ENCODE peak calls at places on chromosomes 1 and 21, in seven cellular contexts. F, T, S, Z, C, H and B are unnamed samples.

GRCh38 chr1:196193891-196194559 is 414.2 kb downstream of the KCNT2 start:
- DNase-seq in F (no peak), T (no peak), S (no peak), Z (no peak), C (no peak), H (no peak), B (no peak)

GRCh38 chr1:110150330-110151174 is at the start of gene SLC6A17:
- DNase-seq in F (peak), T (no peak), S (peak), Z (no peak), C (no peak), H (no peak), B (no peak)

GRCh38 chr1:42815938-42816599 is 853 bp upstream of the ERMAP start:
- DNase-seq in F (peak), T (peak), S (peak), Z (no peak), C (no peak), H (no peak), B (no peak)

GRCh38 chr1:226293553-226293920 is 15.4 kb downstream of the LIN9 start:
- DNase-seq in F (no peak), T (no peak), S (no peak), Z (no peak), C (no peak), H (no peak), B (no peak)

GRCh38 chr21:15868940-15869339 is 139.2 kb downstream of the USP25 start:
- DNase-seq in F (no peak), T (no peak), S (no peak), Z (no peak), C (no peak), H (no peak), B (no peak)

GRCh38 chr1:177010246-177010825 is 154.2 kb downstream of the ASTN1 start:
- DNase-seq in F (no peak), T (no peak), S (no peak), Z (no peak), C (no peak), H (no peak), B (no peak)

GRCh38 chr1:101112051-101112770 is 86.6 kb upstream of the DPH5 start:
- DNase-seq in F (no peak), T (peak), S (peak), Z (peak), C (no peak), H (peak), B (peak)

GRCh38 chr1:188117436-188117835 is 1288.7 kb downstream of the PLA2G4A start:
- DNase-seq in F (no peak), T (no peak), S (no peak), Z (no peak), C (no peak), H (no peak), B (no peak)

GRCh38 chr1:93172778-93173177 is 7.4 kb downstream of the TMED5 start:
- DNase-seq in F (no peak), T (no peak), S (no peak), Z (no peak), C (no peak), H (no peak), B (no peak)

GRCh38 chr1:24111264-24111997 is 504 bp downstream of the MYOM3 start:
- DNase-seq in F (no peak), T (no peak), S (no peak), Z (no peak), C (no peak), H (no peak), B (no peak)

GRCh38 chr1:156641761-156642264 is at the start of gene BCAN:
- DNase-seq in F (peak), T (no peak), S (peak), Z (peak), C (no peak), H (no peak), B (no peak)

GRCh38 chr1:33132549-33132948 is 49.3 kb downstream of the TRIM62 start:
- DNase-seq in F (no peak), T (no peak), S (peak), Z (no peak), C (no peak), H (no peak), B (peak)

GRCh38 chr1:81693316-81693715 is 107.4 kb upstream of the ADGRL2 start:
- DNase-seq in F (no peak), T (no peak), S (no peak), Z (no peak), C (no peak), H (no peak), B (no peak)

GRCh38 chr1:92031281-92032110 is 1.7 kb downstream of the EPHX4 start:
- DNase-seq in F (no peak), T (no peak), S (no peak), Z (no peak), C (no peak), H (no peak), B (no peak)

GRCh38 chr1:9152535-9152934 is 23.6 kb upstream of the GPR157 start:
- DNase-seq in F (no peak), T (no peak), S (no peak), Z (no peak), C (no peak), H (peak), B (no peak)

GRCh38 chr1:52444465-52444864 is 40.1 kb downstream of the PRPF38A start:
- DNase-seq in F (no peak), T (no peak), S (no peak), Z (no peak), C (no peak), H (no peak), B (no peak)

GRCh38 chr1:20787775-20788488 is 825 bp upstream of the HP1BP3 start:
- DNase-seq in F (peak), T (no peak), S (no peak), Z (no peak), C (no peak), H (no peak), B (no peak)

GRCh38 chr1:153260980-153261792 is 1.7 kb downstream of the LORICRIN start:
- DNase-seq in F (peak), T (no peak), S (peak), Z (peak), C (peak), H (peak), B (no peak)

GRCh38 chr1:29631836-29632420 is 395.6 kb downstream of the PTPRU start:
- DNase-seq in F (no peak), T (no peak), S (no peak), Z (no peak), C (no peak), H (no peak), B (peak)

GRCh38 chr1:109198745-109199144 is 15.0 kb upstream of the SARS1 start:
- DNase-seq in F (no peak), T (no peak), S (no peak), Z (no peak), C (no peak), H (no peak), B (no peak)

GRCh38 chr1:54352755-54353154 is 53.4 kb downstream of the SSBP3 start:
- DNase-seq in F (no peak), T (no peak), S (no peak), Z (peak), C (no peak), H (no peak), B (no peak)

GRCh38 chr1:223870617-223871574 is 25.1 kb upstream of the TP53BP2 start:
- DNase-seq in F (peak), T (peak), S (no peak), Z (no peak), C (no peak), H (no peak), B (no peak)

GRCh38 chr1:169529068-169529642 is 43.4 kb upstream of the SLC19A2 start:
- DNase-seq in F (peak), T (peak), S (no peak), Z (no peak), C (no peak), H (no peak), B (no peak)

GRCh38 chr1:167553136-167554027 is at the start of gene CREG1:
- DNase-seq in F (peak), T (peak), S (peak), Z (peak), C (peak), H (peak), B (peak)

GRCh38 chr1:110425196-110425595 is 17.7 kb upstream of the LAMTOR5 start:
- DNase-seq in F (no peak), T (no peak), S (no peak), Z (no peak), C (no peak), H (no peak), B (no peak)

GRCh38 chr1:227748496-227749182 is 13.4 kb downstream of the SNAP47 start:
- DNase-seq in F (no peak), T (no peak), S (peak), Z (no peak), C (no peak), H (no peak), B (peak)

GRCh38 chr1:177053648-177054047 is 110.9 kb downstream of the ASTN1 start:
- DNase-seq in F (no peak), T (no peak), S (no peak), Z (no peak), C (no peak), H (no peak), B (no peak)

GRCh38 chr1:44592208-44593145 is 81.8 kb downstream of the TMEM53 start:
- DNase-seq in F (no peak), T (no peak), S (no peak), Z (no peak), C (no peak), H (no peak), B (no peak)

GRCh38 chr1:225881081-225882007 is 836 bp downstream of the TMEM63A start:
- DNase-seq in F (peak), T (peak), S (peak), Z (peak), C (no peak), H (peak), B (peak)

GRCh38 chr1:167412920-167413319 is 105.4 kb downstream of the CD247 start:
- DNase-seq in F (no peak), T (no peak), S (peak), Z (no peak), C (no peak), H (no peak), B (no peak)